ENCODE peak calls at places on chromosome 6, in four cellular contexts. O is astrocyte, G is H9, U is GM12865. E is an unnamed sample.

GRCh38 chr6:75609639-75610590 is 8.2 kb downstream of the SENP6 start:
- DNase-seq in O (peak; percentile 77), G (no peak), U (no peak), E (no peak)

GRCh38 chr6:42140051-42140450 is 2.4 kb downstream of the C6orf132 start:
- DNase-seq in U (no peak), O (no peak), G (no peak), E (peak; percentile 28)

GRCh38 chr6:150900049-150900448 is 34.5 kb downstream of the MTHFD1L start:
- DNase-seq in O (peak; percentile 44), G (no peak), U (no peak), E (no peak)

GRCh38 chr6:137213813-137214212 is 5.4 kb downstream of the IFNGR1 start:
- DNase-seq in O (no peak), G (no peak), U (no peak), E (no peak)

GRCh38 chr6:141562181-141562800 is 570.4 kb upstream of the GJE1 start:
- DNase-seq in U (peak; percentile 9), G (peak; percentile 76), O (no peak), E (no peak)

GRCh38 chr6:3386374-3386857 is 70.4 kb downstream of the SLC22A23 start:
- DNase-seq in G (no peak), U (no peak), O (no peak), E (no peak)

GRCh38 chr6:34146021-34146782 is at the start of gene GRM4:
- DNase-seq in O (no peak), U (no peak), G (peak; percentile 45), E (no peak)

GRCh38 chr6:167219967-167220512 is 62.3 kb upstream of the GPR31 start:
- DNase-seq in O (no peak), G (no peak), U (no peak), E (no peak)

GRCh38 chr6:27556406-27556805 is 83.5 kb upstream of the ZNF184 start:
- DNase-seq in U (no peak), G (no peak), O (no peak), E (no peak)

GRCh38 chr6:133432021-133432989 is 191.1 kb downstream of the EYA4 start:
- DNase-seq in U (no peak), O (no peak), G (peak; percentile 65), E (no peak)

GRCh38 chr6:37547564-37548061 is 47.9 kb upstream of the CCDC167 start:
- DNase-seq in G (no peak), O (peak; percentile 61), U (peak; percentile 80), E (peak; percentile 34)

GRCh38 chr6:134317471-134318131 is at the start of gene SGK1:
- DNase-seq in U (no peak), O (peak; percentile 32), G (peak; percentile 65), E (peak; percentile 10)

GRCh38 chr6:125300992-125301434 is 754 bp downstream of the HDDC2 start:
- DNase-seq in G (no peak), O (peak; percentile 26), U (no peak), E (peak; percentile 33)

GRCh38 chr6:161379828-161380598 is 106.2 kb upstream of the AGPAT4 start:
- DNase-seq in U (no peak), G (no peak), O (no peak), E (no peak)

GRCh38 chr6:81969814-81970213 is 217.3 kb upstream of the TENT5A start:
- DNase-seq in G (peak; percentile 56), U (no peak), O (no peak), E (no peak)

GRCh38 chr6:121965739-121966138 is 433.7 kb upstream of the HSF2 start:
- DNase-seq in G (no peak), O (no peak), U (no peak), E (no peak)

GRCh38 chr6:165973473-165973872 is 194.2 kb downstream of the TBXT start:
- DNase-seq in O (no peak), G (no peak), U (no peak), E (no peak)

GRCh38 chr6:105021399-105021798 is 64.5 kb downstream of the LIN28B start:
- DNase-seq in O (no peak), G (no peak), U (no peak), E (no peak)

GRCh38 chr6:136058852-136059251 is 191.3 kb downstream of the MTFR2 start:
- DNase-seq in U (no peak), G (no peak), O (no peak), E (no peak)

GRCh38 chr6:161503570-161503969 is 229.7 kb upstream of the AGPAT4 start:
- DNase-seq in O (no peak), U (no peak), G (no peak), E (no peak)

GRCh38 chr6:3585320-3585935 is 128.6 kb upstream of the SLC22A23 start:
- DNase-seq in O (peak; percentile 75), U (no peak), G (no peak), E (peak; percentile 69)

GRCh38 chr6:31901415-31901952 is 402 bp downstream of the ZBTB12 start:
- DNase-seq in O (peak; percentile 32), U (peak; percentile 82), G (no peak), E (peak; percentile 19)

GRCh38 chr6:33771342-33772113 is 17.4 kb downstream of the LEMD2 start:
- DNase-seq in G (peak; percentile 92), U (peak; percentile 72), O (peak; percentile 89), E (peak; percentile 97)

GRCh38 chr6:13038315-13039261 is 289.7 kb downstream of the TBC1D7 start:
- DNase-seq in G (no peak), O (no peak), U (no peak), E (no peak)

GRCh38 chr6:17099401-17100059 is 2.3 kb upstream of the STMND1 start:
- DNase-seq in U (no peak), O (no peak), G (no peak), E (no peak)

GRCh38 chr6:106134087-106134770 is 48.1 kb downstream of the PRDM1 start:
- DNase-seq in G (no peak), U (no peak), O (no peak), E (no peak)

GRCh38 chr6:22848121-22848520 is 278.8 kb downstream of the HDGFL1 start:
- DNase-seq in G (no peak), U (no peak), O (no peak), E (no peak)

GRCh38 chr6:1136415-1136774 is 175.5 kb upstream of the FOXQ1 start:
- DNase-seq in G (no peak), O (peak; percentile 47), U (no peak), E (peak; percentile 72)

GRCh38 chr6:34964564-34964963 is 75.5 kb downstream of the ANKS1A start:
- DNase-seq in G (no peak), O (peak; percentile 59), U (no peak), E (no peak)

GRCh38 chr6:113695506-113695905 is 161.6 kb upstream of the MARCKS start:
- DNase-seq in U (no peak), O (peak; percentile 72), G (no peak), E (peak; percentile 37)

GRCh38 chr6:22146581-22147468 is 150.0 kb downstream of the PRL start:
- DNase-seq in O (no peak), U (peak; percentile 26), G (no peak), E (peak; percentile 5)

GRCh38 chr6:125421853-125422252 is 120.1 kb upstream of the HDDC2 start:
- DNase-seq in U (no peak), O (peak; percentile 33), G (peak; percentile 87), E (no peak)

GRCh38 chr6:160102956-160103824 is 18.4 kb upstream of the SLC22A1 start:
- DNase-seq in O (no peak), U (peak; percentile 53), G (peak; percentile 66), E (peak; percentile 36)

GRCh38 chr6:84403545-84403944 is 176.1 kb upstream of the CEP162 start:
- DNase-seq in G (no peak), O (no peak), U (peak; percentile 10), E (no peak)

GRCh38 chr6:14010275-14010674 is 85.5 kb downstream of the RNF182 start:
- DNase-seq in O (no peak), G (no peak), U (no peak), E (no peak)

GRCh38 chr6:148884461-148884860 is 137.6 kb downstream of the UST start:
- DNase-seq in G (no peak), U (peak; percentile 13), O (no peak), E (no peak)
- TF ChIP-seq CTCF in G (no peak), U (no peak), O (no peak), E (no peak)

GRCh38 chr6:158867381-158868121 is 48.4 kb upstream of the EZR start:
- DNase-seq in O (no peak), G (no peak), U (peak; percentile 50), E (no peak)

GRCh38 chr6:158868122-158868480 is 48.9 kb upstream of the EZR start:
- DNase-seq in O (no peak), G (no peak), U (no peak), E (no peak)

GRCh38 chr6:158870418-158870957 is 51.3 kb upstream of the EZR start:
- DNase-seq in O (no peak), U (no peak), G (no peak), E (no peak)

GRCh38 chr6:158869010-158869603 is 49.9 kb upstream of the EZR start:
- DNase-seq in U (no peak), O (peak; percentile 82), G (peak; percentile 89), E (no peak)

DNA sequence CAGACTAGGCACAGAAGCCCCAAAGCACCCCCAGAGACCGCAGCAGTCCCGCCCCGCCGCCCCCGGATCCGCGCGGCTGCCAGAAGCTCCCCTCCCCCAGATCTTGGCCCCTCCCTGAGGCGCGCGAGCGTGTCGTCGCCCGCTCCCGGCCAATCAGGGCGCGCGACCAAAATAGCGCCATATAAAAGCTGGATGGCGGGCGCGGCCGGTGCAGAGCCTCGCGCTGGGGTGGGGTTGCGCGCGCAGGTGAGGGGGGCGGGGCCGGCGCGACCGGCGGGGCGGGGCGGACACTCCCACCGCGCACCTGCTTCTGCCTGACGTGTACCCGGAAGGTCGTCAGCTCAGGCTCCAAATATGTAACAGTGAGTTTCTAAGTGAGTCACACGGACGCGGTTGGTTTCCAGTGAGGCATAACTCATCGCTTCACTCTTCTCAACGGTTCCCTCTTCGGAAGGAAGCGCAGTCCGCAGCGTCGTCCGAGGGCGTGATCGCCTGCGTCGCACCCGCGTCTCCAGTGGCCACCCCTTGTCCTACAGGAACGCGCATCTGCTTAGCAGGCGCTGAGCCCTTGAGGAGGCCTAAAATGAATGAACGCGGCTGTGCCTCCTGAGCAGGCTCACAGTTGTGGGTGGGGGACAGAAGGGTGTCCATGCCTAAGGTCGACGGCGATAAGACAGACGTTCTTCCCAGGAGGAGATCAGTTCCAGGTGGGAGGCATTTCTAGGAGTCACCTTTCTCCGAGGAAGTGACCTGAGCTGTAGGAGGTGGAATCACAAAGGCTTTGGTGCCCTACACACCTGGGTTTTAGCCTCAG is 50.6 kb upstream of the EZR start:
- DNase-seq in U (peak; percentile 99), O (peak; percentile 95), G (peak; percentile 97), E (peak; percentile 94)
- TF ChIP-seq CTCF in U (peak; percentile 34), O (peak; percentile 4), G (peak; percentile 35), E (peak; percentile 53)

DNA sequence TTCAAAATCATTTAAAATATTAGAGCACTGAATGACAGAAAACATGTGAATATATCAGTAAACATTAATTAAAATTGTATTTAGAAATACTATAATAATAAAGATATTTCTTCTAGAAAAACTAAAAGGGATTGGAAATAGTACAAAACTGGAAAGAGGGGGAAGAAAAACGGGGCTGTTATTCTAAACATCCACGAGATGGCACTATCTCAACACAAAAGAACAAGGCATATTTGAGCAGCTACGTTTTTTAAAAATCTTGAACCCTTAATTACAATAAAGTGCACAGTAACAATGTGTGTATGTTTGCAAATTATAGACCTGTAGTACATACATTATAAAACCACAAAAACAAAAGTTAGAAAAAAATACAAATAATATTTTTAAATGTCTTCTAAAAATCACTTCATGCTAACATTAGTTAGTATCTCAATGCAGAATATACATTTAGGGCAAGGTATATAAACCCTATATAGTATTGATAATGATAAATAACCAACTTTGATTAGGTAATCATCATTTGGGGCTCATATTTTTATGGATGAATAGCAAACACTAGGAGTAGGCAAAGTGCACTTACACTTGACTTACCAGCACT is 42.5 kb upstream of the PNISR start:
- DNase-seq in O (peak; percentile 10), G (no peak), U (peak; percentile 30), E (peak; percentile 7)
- TF ChIP-seq CTCF in O (peak; percentile 59), G (peak; percentile 80), U (peak; percentile 56), E (peak; percentile 84)

GRCh38 chr6:46706464-46706863 is 18.8 kb downstream of the TDRD6 start:
- DNase-seq in U (peak; percentile 20), G (no peak), O (no peak), E (no peak)

GRCh38 chr6:46704562-46704961 is 16.9 kb downstream of the TDRD6 start:
- DNase-seq in U (no peak), O (peak; percentile 18), G (no peak), E (no peak)
- TF ChIP-seq CTCF in U (no peak), O (peak; percentile 16), G (peak; percentile 36), E (no peak)

E was measured in HFFc6.